ENCODE peak calls at places on chromosome 7, in seven cellular contexts. Z is glutamatergic neuron, C is BE2C, Q is PC-3, N is foreskin fibroblast, J is coronary artery, S is astrocyte of the spinal cord. R is an unnamed sample.

GRCh38 chr7:150406565-150407421 is 27.7 kb downstream of the ZNF775 start:
- DNase-seq in Z (no peak), C (no peak), Q (no peak), N (peak; percentile 28), J (no peak), S (no peak), R (no peak)

GRCh38 chr7:34748244-34749039 is 90.4 kb downstream of the NPSR1 start:
- DNase-seq in Z (no peak), C (peak; percentile 18), Q (peak; percentile 97), N (peak; percentile 79), J (no peak), S (peak; percentile 71), R (peak; percentile 88)

GRCh38 chr7:83648464-83649241 is at the start of gene SEMA3E:
- DNase-seq in Z (peak; percentile 36), C (peak; percentile 53), Q (peak; percentile 52), N (peak; percentile 79), J (no peak), S (peak; percentile 60), R (no peak)

GRCh38 chr7:136969776-136970175 is 101.3 kb downstream of the CHRM2 start:
- DNase-seq in Z (no peak), C (no peak), Q (no peak), N (no peak), J (no peak), S (no peak), R (no peak)

GRCh38 chr7:97116308-97116707 is 1.2 kb upstream of the SDHAF3 start:
- DNase-seq in Z (no peak), C (no peak), Q (no peak), N (peak; percentile 7), J (no peak), S (no peak), R (no peak)

GRCh38 chr7:116951366-116952292 is 1.7 kb upstream of the ST7 start:
- DNase-seq in Z (no peak), C (no peak), Q (no peak), N (no peak), J (no peak), S (no peak), R (no peak)

GRCh38 chr7:101554584-101555268 is 74.4 kb downstream of the MYL10 start:
- DNase-seq in Z (no peak), C (no peak), Q (no peak), N (no peak), J (peak; percentile 43), S (no peak), R (no peak)

GRCh38 chr7:6359021-6359420 is 86.6 kb upstream of the CYTH3 start:
- DNase-seq in Z (no peak), C (no peak), Q (no peak), N (no peak), J (no peak), S (no peak), R (no peak)

GRCh38 chr7:77685219-77685618 is 11.0 kb upstream of the RSBN1L start:
- DNase-seq in Z (no peak), C (no peak), Q (peak; percentile 67), N (peak; percentile 34), J (no peak), S (no peak), R (no peak)

GRCh38 chr7:3923307-3923918 is 622.4 kb downstream of the SDK1 start:
- DNase-seq in Z (no peak), C (no peak), Q (no peak), N (no peak), J (no peak), S (no peak), R (no peak)

GRCh38 chr7:138023618-138024333 is 21.9 kb upstream of the CREB3L2 start:
- DNase-seq in Z (no peak), C (no peak), Q (no peak), N (no peak), J (no peak), S (no peak), R (no peak)

GRCh38 chr7:47720141-47720906 is 138.4 kb upstream of the TNS3 start:
- DNase-seq in Z (no peak), C (peak; percentile 60), Q (no peak), N (peak; percentile 88), J (peak; percentile 41), S (peak; percentile 27), R (no peak)

GRCh38 chr7:140008755-140009610 is 53.8 kb downstream of the PARP12 start:
- DNase-seq in Z (no peak), C (no peak), Q (no peak), N (no peak), J (no peak), S (no peak), R (no peak)

GRCh38 chr7:99860281-99861127 is 16.3 kb downstream of the OR2AE1 start:
- DNase-seq in Z (no peak), C (no peak), Q (peak; percentile 74), N (peak; percentile 77), J (peak; percentile 75), S (peak; percentile 95), R (no peak)

GRCh38 chr7:102993532-102994029 is 80.8 kb downstream of the LRRC17 start:
- DNase-seq in Z (no peak), C (no peak), Q (no peak), N (peak; percentile 72), J (no peak), S (peak; percentile 85), R (no peak)

GRCh38 chr7:6117533-6117932 is 86.4 kb downstream of the ANKRD61 start:
- DNase-seq in Z (no peak), C (no peak), Q (no peak), N (no peak), J (no peak), S (no peak), R (no peak)

DNA sequence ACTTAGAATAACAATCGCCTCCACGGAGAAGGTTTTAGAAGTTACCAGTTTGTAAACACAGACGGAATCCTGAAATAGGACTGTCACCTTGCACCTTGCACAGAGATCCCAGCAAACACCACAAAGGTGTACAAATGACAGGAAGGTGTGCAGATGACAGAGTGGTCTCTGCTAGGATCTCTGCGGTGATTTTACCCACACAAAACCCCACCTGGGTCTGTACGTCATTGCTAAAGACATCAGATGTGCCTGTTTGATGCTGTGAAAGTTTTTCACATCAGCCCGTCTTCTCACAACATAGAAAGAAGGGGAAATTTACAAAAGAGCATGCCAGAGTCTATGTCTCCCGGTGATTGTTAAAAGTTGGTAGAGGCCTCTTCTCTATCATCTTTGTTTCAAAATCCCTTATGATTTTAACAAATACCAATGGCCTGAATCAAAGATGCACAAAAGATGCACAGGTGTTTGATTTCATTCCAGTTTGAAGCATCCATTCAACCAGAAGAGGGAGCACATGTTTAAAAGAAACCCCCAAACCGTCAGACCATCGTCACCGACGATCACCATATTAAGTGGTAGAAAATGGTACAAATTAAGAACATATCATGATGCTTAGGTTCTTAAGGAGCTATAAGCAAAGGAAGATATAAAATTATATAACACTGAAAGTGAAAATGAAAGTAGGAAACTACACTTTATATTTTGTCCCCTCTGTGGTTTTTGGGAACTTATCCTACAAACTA is 576.5 kb downstream of the PTPRN2 start:
- DNase-seq in Z (no peak), C (no peak), Q (no peak), N (no peak), J (no peak), S (no peak), R (no peak)
- TF ChIP-seq CTCF in Z (no peak), C (no peak), Q (peak; percentile 27), N (no peak), J (no peak), S (no peak), R (no peak)

DNA sequence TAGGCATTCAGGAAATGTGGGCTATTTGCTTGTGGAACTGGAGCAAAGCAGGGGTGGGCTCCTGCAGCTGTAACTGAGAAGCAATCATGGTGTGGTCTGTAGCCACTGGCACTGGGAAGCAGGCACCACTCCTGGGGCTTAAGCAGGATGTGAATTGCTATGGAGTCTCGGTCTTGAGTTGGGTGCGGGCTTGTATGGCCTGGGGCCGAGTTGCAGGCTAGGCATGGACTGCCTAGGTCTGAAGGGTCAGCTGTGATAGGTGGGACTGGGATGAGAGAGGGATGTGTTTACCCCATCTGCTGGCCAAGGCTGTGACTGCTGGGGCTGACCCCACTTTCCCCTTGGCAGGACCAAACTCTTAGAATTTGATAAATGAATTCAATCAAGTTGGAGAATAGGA is 43.0 kb downstream of the ADCY1 start:
- DNase-seq in Z (no peak), C (no peak), Q (no peak), N (no peak), J (no peak), S (no peak), R (no peak)
- TF ChIP-seq CTCF in Z (no peak), C (no peak), Q (peak; percentile 22), N (no peak), J (no peak), S (no peak), R (no peak)

GRCh38 chr7:68503400-68503799 is 1094.9 kb upstream of the AUTS2 start:
- DNase-seq in Z (no peak), C (no peak), Q (no peak), N (no peak), J (no peak), S (no peak), R (no peak)
- TF ChIP-seq CTCF in Z (no peak), C (no peak), Q (no peak), N (no peak), J (no peak), S (no peak), R (no peak)

DNA sequence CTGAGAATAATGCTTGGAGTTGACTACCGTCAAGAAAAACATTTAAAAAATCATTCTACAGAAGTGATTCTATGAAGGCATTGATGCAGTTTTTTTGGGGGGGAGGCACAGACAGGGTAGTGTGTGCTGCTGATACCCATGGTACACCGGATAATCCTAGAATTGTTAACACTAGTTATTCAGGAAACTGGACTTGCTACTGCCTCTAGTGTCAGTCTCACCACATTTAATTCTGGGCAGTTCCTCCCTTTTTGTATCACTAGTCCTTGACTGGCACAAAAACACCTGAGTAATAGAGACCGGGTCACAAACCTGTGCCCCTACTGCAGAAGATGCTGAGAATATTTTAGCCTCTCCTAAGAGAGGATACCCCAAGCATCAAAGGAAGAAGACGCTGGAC is 13.0 kb upstream of the TCAF1 start:
- DNase-seq in Z (no peak), C (no peak), Q (peak; percentile 7), N (no peak), J (no peak), S (no peak), R (no peak)
- TF ChIP-seq CTCF in Z (no peak), C (peak; percentile 20), Q (peak; percentile 29), N (no peak), J (no peak), S (no peak), R (no peak)